ENCODE peak calls at places on chromosomes 12 and 14, in four cellular contexts. One of them, this sample, is unnamed. For H3K4me1 and H3K9me3, the result is how much of the 10 kb centered on the place peaks cover.

GRCh38 chr14:71704210-71704609 is 228.0 kb upstream of the RGS6 start:
- DNase-seq in IMR-90: no peak
- DNase-seq in effector memory CD4-positive, alpha-beta T cell: no peak
- DNase-seq in heart left ventricle: no peak
- DNase-seq in this sample: no peak

GRCh38 chr12:53071591-53072551 is 7.3 kb downstream of the SPRYD3 start:
- DNase-seq in IMR-90: peak
- DNase-seq in heart left ventricle: peak
- DNase-seq in effector memory CD4-positive, alpha-beta T cell: no peak
- DNase-seq in this sample: peak

GRCh38 chr12:95739561-95740313 is 50.8 kb downstream of the NTN4 start:
- DNase-seq in IMR-90: no peak
- DNase-seq in heart left ventricle: peak
- DNase-seq in effector memory CD4-positive, alpha-beta T cell: no peak
- DNase-seq in this sample: peak

GRCh38 chr12:105933671-105934665 is 204.8 kb downstream of the NUAK1 start:
- DNase-seq in IMR-90: peak
- DNase-seq in heart left ventricle: no peak
- DNase-seq in effector memory CD4-positive, alpha-beta T cell: no peak
- DNase-seq in this sample: no peak

GRCh38 chr14:32087173-32087861 is 10.2 kb downstream of the ARHGAP5 start:
- DNase-seq in heart left ventricle: no peak
- DNase-seq in IMR-90: peak
- DNase-seq in effector memory CD4-positive, alpha-beta T cell: no peak
- DNase-seq in this sample: no peak

GRCh38 chr12:11746024-11746771 is 96.7 kb downstream of the ETV6 start:
- DNase-seq in heart left ventricle: no peak
- DNase-seq in effector memory CD4-positive, alpha-beta T cell: no peak
- DNase-seq in IMR-90: peak
- DNase-seq in this sample: no peak

GRCh38 chr14:80434574-80435321 is 223.4 kb upstream of the DIO2 start:
- DNase-seq in effector memory CD4-positive, alpha-beta T cell: no peak
- DNase-seq in IMR-90: peak
- DNase-seq in heart left ventricle: no peak
- DNase-seq in this sample: no peak

GRCh38 chr14:61113561-61113960 is 132.5 kb downstream of the SLC38A6 start:
- DNase-seq in IMR-90: no peak
- DNase-seq in heart left ventricle: no peak
- DNase-seq in effector memory CD4-positive, alpha-beta T cell: no peak
- DNase-seq in this sample: no peak

GRCh38 chr12:59322473-59322872 is 273.4 kb upstream of the SLC16A7 start:
- DNase-seq in heart left ventricle: peak
- DNase-seq in IMR-90: no peak
- DNase-seq in effector memory CD4-positive, alpha-beta T cell: no peak
- DNase-seq in this sample: no peak

GRCh38 chr12:106084048-106084671 is 54.6 kb downstream of the NUAK1 start:
- DNase-seq in IMR-90: peak
- DNase-seq in heart left ventricle: no peak
- DNase-seq in effector memory CD4-positive, alpha-beta T cell: no peak
- DNase-seq in this sample: no peak

GRCh38 chr14:21084396-21084795 is 14.1 kb downstream of the ZNF219 start:
- DNase-seq in IMR-90: no peak
- DNase-seq in heart left ventricle: no peak
- DNase-seq in effector memory CD4-positive, alpha-beta T cell: no peak
- DNase-seq in this sample: no peak

GRCh38 chr14:56813143-56813551 is 2.9 kb upstream of the OTX2 start:
- DNase-seq in effector memory CD4-positive, alpha-beta T cell: no peak
- DNase-seq in IMR-90: no peak
- DNase-seq in heart left ventricle: no peak
- DNase-seq in this sample: no peak

GRCh38 chr14:64747327-64747726 is 43.1 kb downstream of the PLEKHG3 start:
- DNase-seq in heart left ventricle: no peak
- DNase-seq in IMR-90: no peak
- DNase-seq in effector memory CD4-positive, alpha-beta T cell: no peak
- DNase-seq in this sample: no peak

GRCh38 chr12:7989827-7990491 is 42.6 kb upstream of the FOXJ2 start:
- DNase-seq in heart left ventricle: peak
- DNase-seq in IMR-90: peak
- DNase-seq in effector memory CD4-positive, alpha-beta T cell: peak
- DNase-seq in this sample: no peak

GRCh38 chr14:105935384-105935783 is 409.0 kb downstream of the TMEM121 start:
- DNase-seq in effector memory CD4-positive, alpha-beta T cell: no peak
- DNase-seq in heart left ventricle: no peak
- DNase-seq in IMR-90: no peak
- DNase-seq in this sample: no peak

GRCh38 chr12:111446044-111446581 is 40.4 kb downstream of the SH2B3 start:
- DNase-seq in heart left ventricle: peak
- DNase-seq in IMR-90: peak
- DNase-seq in effector memory CD4-positive, alpha-beta T cell: no peak
- DNase-seq in this sample: peak

GRCh38 chr14:92603309-92604257 is 90.0 kb downstream of the RIN3 start:
- DNase-seq in effector memory CD4-positive, alpha-beta T cell: no peak
- DNase-seq in IMR-90: peak
- DNase-seq in heart left ventricle: peak
- DNase-seq in this sample: peak

GRCh38 chr14:104856869-104857860 is 7.9 kb upstream of the CEP170B start:
- DNase-seq in effector memory CD4-positive, alpha-beta T cell: no peak
- DNase-seq in IMR-90: no peak
- DNase-seq in heart left ventricle: no peak
- DNase-seq in this sample: no peak

GRCh38 chr12:128818065-128819022 is 5.4 kb downstream of the SLC15A4 start:
- DNase-seq in heart left ventricle: no peak
- DNase-seq in effector memory CD4-positive, alpha-beta T cell: no peak
- DNase-seq in IMR-90: peak
- DNase-seq in this sample: peak

GRCh38 chr12:43740511-43741100 is 18.0 kb downstream of the PUS7L start:
- DNase-seq in IMR-90: peak
- DNase-seq in heart left ventricle: no peak
- DNase-seq in effector memory CD4-positive, alpha-beta T cell: no peak
- DNase-seq in this sample: no peak

GRCh38 chr12:57552692-57553321 is 3.0 kb downstream of the KIF5A start:
- DNase-seq in effector memory CD4-positive, alpha-beta T cell: no peak
- DNase-seq in IMR-90: peak
- DNase-seq in heart left ventricle: no peak
- DNase-seq in this sample: no peak

GRCh38 chr14:76227450-76228050 is 75.8 kb downstream of the GPATCH2L start:
- DNase-seq in heart left ventricle: no peak
- DNase-seq in effector memory CD4-positive, alpha-beta T cell: no peak
- DNase-seq in IMR-90: peak
- DNase-seq in this sample: no peak

GRCh38 chr12:25689996-25690501 is 137.0 kb upstream of the LMNTD1 start:
- DNase-seq in effector memory CD4-positive, alpha-beta T cell: no peak
- DNase-seq in heart left ventricle: peak
- DNase-seq in IMR-90: no peak
- DNase-seq in this sample: no peak

GRCh38 chr12:46368138-46368537 is 4.4 kb downstream of the SLC38A2 start:
- DNase-seq in IMR-90: no peak
- DNase-seq in effector memory CD4-positive, alpha-beta T cell: no peak
- DNase-seq in heart left ventricle: no peak
- DNase-seq in this sample: no peak

GRCh38 chr14:46063872-46064271 is 587.7 kb downstream of the RPL10L start:
- DNase-seq in heart left ventricle: no peak
- DNase-seq in effector memory CD4-positive, alpha-beta T cell: no peak
- DNase-seq in IMR-90: no peak
- DNase-seq in this sample: no peak

GRCh38 chr12:76341436-76342030 is 6.7 kb downstream of the BBS10 start:
- DNase-seq in effector memory CD4-positive, alpha-beta T cell: no peak
- DNase-seq in IMR-90: peak
- DNase-seq in heart left ventricle: no peak
- DNase-seq in this sample: no peak

DNA sequence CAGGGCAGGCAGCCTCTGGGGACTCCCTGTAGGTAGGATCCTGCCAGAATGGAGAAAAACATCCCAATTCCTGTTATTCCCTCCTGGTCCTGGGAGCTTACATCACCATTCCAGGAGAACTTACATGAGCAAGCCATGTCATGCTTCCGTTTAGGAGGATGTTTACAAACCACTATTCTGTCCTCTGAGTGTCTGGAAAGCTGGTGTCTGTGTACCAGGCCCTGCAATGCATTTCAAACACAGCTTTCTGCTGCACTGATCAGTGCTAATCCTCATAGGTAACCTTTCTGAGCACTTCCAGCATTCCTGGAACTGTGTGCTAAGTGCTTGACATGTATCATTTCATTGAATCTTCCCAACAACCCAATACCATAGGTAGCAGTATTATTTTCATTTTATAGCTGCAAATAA is 19.8 kb upstream of the MAP1LC3B2 start:
- DNase-seq in IMR-90: peak
- DNase-seq in heart left ventricle: no peak
- DNase-seq in effector memory CD4-positive, alpha-beta T cell: no peak
- DNase-seq in this sample: no peak
- H3K27ac ChIP-seq in IMR-90: no peak
- H3K27ac ChIP-seq in heart left ventricle: peak
- H3K27ac ChIP-seq in effector memory CD4-positive, alpha-beta T cell: no peak
- H3K27ac ChIP-seq in this sample: no peak

GRCh38 chr12:93908264-93908663 is 231.1 kb downstream of the CRADD start:
- DNase-seq in effector memory CD4-positive, alpha-beta T cell: no peak
- DNase-seq in heart left ventricle: no peak
- DNase-seq in IMR-90: no peak
- DNase-seq in this sample: no peak

GRCh38 chr12:93901739-93902138 is 224.6 kb downstream of the CRADD start:
- DNase-seq in IMR-90: no peak
- DNase-seq in heart left ventricle: no peak
- DNase-seq in effector memory CD4-positive, alpha-beta T cell: no peak
- DNase-seq in this sample: no peak

GRCh38 chr12:93902192-93902591 is 225.0 kb downstream of the CRADD start:
- DNase-seq in effector memory CD4-positive, alpha-beta T cell: no peak
- DNase-seq in heart left ventricle: no peak
- DNase-seq in IMR-90: no peak
- DNase-seq in this sample: no peak

GRCh38 chr12:93902736-93903562 is 225.8 kb downstream of the CRADD start:
- DNase-seq in IMR-90: no peak
- DNase-seq in effector memory CD4-positive, alpha-beta T cell: no peak
- DNase-seq in heart left ventricle: no peak
- DNase-seq in this sample: no peak

GRCh38 chr12:93904124-93904523 is 226.9 kb downstream of the CRADD start:
- DNase-seq in effector memory CD4-positive, alpha-beta T cell: no peak
- DNase-seq in IMR-90: no peak
- DNase-seq in heart left ventricle: no peak
- DNase-seq in this sample: no peak
- H3K4me1 ChIP-seq in effector memory CD4-positive, alpha-beta T cell: under half
- H3K4me1 ChIP-seq in IMR-90: under half
- H3K4me1 ChIP-seq in heart left ventricle: under half
- H3K4me1 ChIP-seq in this sample: under half

GRCh38 chr12:34377243-34378035 is 355.1 kb downstream of the ALG10 start:
- DNase-seq in IMR-90: no peak
- DNase-seq in heart left ventricle: no peak
- DNase-seq in effector memory CD4-positive, alpha-beta T cell: no peak
- DNase-seq in this sample: no peak
- H3K9me3 ChIP-seq in IMR-90: under half
- H3K9me3 ChIP-seq in heart left ventricle: under half
- H3K9me3 ChIP-seq in effector memory CD4-positive, alpha-beta T cell: under half
- H3K9me3 ChIP-seq in this sample: under half

GRCh38 chr12:16112626-16113560 is 164.6 kb downstream of the SLC15A5 start:
- DNase-seq in heart left ventricle: peak
- DNase-seq in effector memory CD4-positive, alpha-beta T cell: no peak
- DNase-seq in IMR-90: no peak
- DNase-seq in this sample: no peak
- H3K27ac ChIP-seq in heart left ventricle: no peak
- H3K27ac ChIP-seq in effector memory CD4-positive, alpha-beta T cell: no peak
- H3K27ac ChIP-seq in IMR-90: no peak
- H3K27ac ChIP-seq in this sample: no peak

GRCh38 chr12:89082354-89082753 is 269.9 kb downstream of the DUSP6 start:
- DNase-seq in IMR-90: peak
- DNase-seq in heart left ventricle: no peak
- DNase-seq in effector memory CD4-positive, alpha-beta T cell: no peak
- DNase-seq in this sample: no peak
- H3K4me1 ChIP-seq in IMR-90: under half
- H3K4me1 ChIP-seq in heart left ventricle: under half
- H3K4me1 ChIP-seq in effector memory CD4-positive, alpha-beta T cell: under half
- H3K4me1 ChIP-seq in this sample: under half

DNA sequence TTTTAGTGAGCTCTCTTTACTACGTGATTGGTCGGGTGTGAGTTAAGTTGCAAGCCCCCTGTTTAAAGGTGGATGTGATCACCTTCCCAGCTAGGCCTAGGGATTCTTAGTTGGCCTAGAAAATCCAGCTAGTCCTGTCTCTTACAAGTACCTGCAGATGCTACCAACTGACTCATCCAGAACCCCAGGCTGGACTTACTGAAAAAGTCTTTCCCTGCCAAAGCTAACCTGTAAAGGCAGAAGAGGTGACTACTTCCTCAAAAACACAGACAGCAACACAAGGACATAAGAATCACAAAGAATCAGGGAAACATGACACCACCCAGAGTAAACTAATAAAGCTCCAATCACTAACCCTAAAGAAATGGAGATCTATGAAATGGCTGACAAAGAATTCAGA is 39.1 kb upstream of the HIGD1C start:
- DNase-seq in effector memory CD4-positive, alpha-beta T cell: no peak
- DNase-seq in IMR-90: no peak
- DNase-seq in heart left ventricle: no peak
- DNase-seq in this sample: no peak
- H3K9me3 ChIP-seq in effector memory CD4-positive, alpha-beta T cell: under half
- H3K9me3 ChIP-seq in IMR-90: under half
- H3K9me3 ChIP-seq in heart left ventricle: under half
- H3K9me3 ChIP-seq in this sample: under half

DNA sequence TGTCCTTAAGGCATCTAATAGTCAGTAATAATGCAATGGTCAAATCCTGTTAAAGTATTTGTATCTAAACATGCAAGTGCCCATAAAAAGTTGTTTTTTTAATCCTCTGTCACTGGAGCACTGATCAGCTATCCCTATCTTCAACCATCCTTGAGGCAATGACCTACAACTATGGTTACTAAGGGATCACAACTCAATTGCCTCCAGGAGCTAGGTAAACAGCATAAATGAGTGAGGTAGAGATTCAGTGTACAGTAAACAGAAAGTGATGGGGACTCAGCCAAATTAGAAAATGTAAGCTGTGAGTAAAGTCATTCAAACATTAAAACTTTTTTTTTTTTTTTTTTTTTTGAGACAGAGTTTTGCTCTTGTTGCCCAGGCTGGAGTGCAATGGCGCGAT is 18.6 kb downstream of the SPPL3 start:
- DNase-seq in heart left ventricle: no peak
- DNase-seq in IMR-90: no peak
- DNase-seq in effector memory CD4-positive, alpha-beta T cell: no peak
- DNase-seq in this sample: no peak
- H3K27ac ChIP-seq in heart left ventricle: no peak
- H3K27ac ChIP-seq in IMR-90: no peak
- H3K27ac ChIP-seq in effector memory CD4-positive, alpha-beta T cell: no peak
- H3K27ac ChIP-seq in this sample: no peak

GRCh38 chr12:68977909-68978610 is 45.1 kb upstream of the CPM start:
- DNase-seq in heart left ventricle: no peak
- DNase-seq in effector memory CD4-positive, alpha-beta T cell: no peak
- DNase-seq in IMR-90: no peak
- DNase-seq in this sample: no peak
- H3K4me1 ChIP-seq in heart left ventricle: under half
- H3K4me1 ChIP-seq in effector memory CD4-positive, alpha-beta T cell: under half
- H3K4me1 ChIP-seq in IMR-90: under half
- H3K4me1 ChIP-seq in this sample: under half

GRCh38 chr12:132329036-132329738 is at the start of gene GALNT9:
- DNase-seq in IMR-90: no peak
- DNase-seq in effector memory CD4-positive, alpha-beta T cell: no peak
- DNase-seq in heart left ventricle: no peak
- DNase-seq in this sample: no peak
- H3K9me3 ChIP-seq in IMR-90: under half
- H3K9me3 ChIP-seq in effector memory CD4-positive, alpha-beta T cell: under half
- H3K9me3 ChIP-seq in heart left ventricle: under half
- H3K9me3 ChIP-seq in this sample: under half